ENCODE peak calls at places on chromosomes 13 and 19, in ten cellular contexts. X is H54; D is activated T-helper 1 cell treated with anti-CD3 and anti-CD28 coated beads, Interleukin-12 subunit alpha, Interleukin-12 subunit beta, Interleukin-2, Interleukin-4 antibody, amounts not matched to agents 30 ng/mL and 10 ng/mL and 1 ng/mL, durations not matched to agents 14 hours and 24 hours and 36 hours; Q is cardiac muscle cell; Y is left cardiac atrium; V is T-helper 2 cell; C is naive thymus-derived CD8-positive, alpha-beta T cell; U is H1; A is foreskin fibroblast; T is activated naive CD8-positive, alpha-beta T cell treated with anti-CD3 and anti-CD28 coated beads for 36 hours. B is an unnamed sample.
A peak's percentile ranks its signal among the peaks of the same experiment; 100 is the strongest.

GRCh38 chr19:10797541-10798256 is 38.3 kb downstream of the TMED1 start:
- DNase-seq in X (no peak), D (peak; percentile 92), Q (no peak), Y (no peak), V (peak; percentile 62), C (peak; percentile 57), U (no peak), A (peak; percentile 22), T (peak; percentile 92), B (no peak)

GRCh38 chr13:112730157-112730671 is 40.4 kb downstream of the ATP11A start:
- DNase-seq in X (no peak), D (no peak), Q (no peak), Y (peak; percentile 68), V (no peak), C (no peak), U (no peak), A (no peak), T (no peak), B (no peak)

GRCh38 chr13:106573279-106573831 is 5.4 kb upstream of the ARGLU1 start:
- DNase-seq in X (no peak), D (no peak), Q (no peak), Y (no peak), V (no peak), C (no peak), U (no peak), A (peak; percentile 87), T (no peak), B (no peak)

GRCh38 chr19:49971991-49972401 is 11.0 kb upstream of the SIGLEC11 start:
- DNase-seq in X (no peak), D (no peak), Q (peak; percentile 7), Y (no peak), V (no peak), C (no peak), U (no peak), A (no peak), T (no peak), B (no peak)

GRCh38 chr13:108463365-108463764 is 166.0 kb upstream of the MYO16 start:
- DNase-seq in X (peak; percentile 47), D (no peak), Q (no peak), Y (no peak), V (no peak), C (no peak), U (no peak), A (peak; percentile 59), T (no peak), B (no peak)

GRCh38 chr19:3983936-3984583 is 1.2 kb downstream of the EEF2 start:
- DNase-seq in X (no peak), D (no peak), Q (no peak), Y (no peak), V (no peak), C (no peak), U (no peak), A (peak; percentile 71), T (no peak), B (no peak)

GRCh38 chr19:46975011-46975917 is 44.4 kb upstream of the NPAS1 start:
- DNase-seq in X (no peak), D (no peak), Q (no peak), Y (no peak), V (no peak), C (no peak), U (no peak), A (no peak), T (no peak), B (peak; percentile 42)

GRCh38 chr19:7191946-7192691 is 102.1 kb downstream of the INSR start:
- DNase-seq in X (no peak), D (peak; percentile 37), Q (no peak), Y (no peak), V (peak; percentile 8), C (peak; percentile 24), U (no peak), A (peak; percentile 46), T (peak; percentile 49), B (no peak)

GRCh38 chr13:20814224-20814910 is 40.6 kb upstream of the EEF1AKMT1 start:
- DNase-seq in X (peak; percentile 23), D (no peak), Q (peak; percentile 69), Y (peak; percentile 86), V (no peak), C (no peak), U (no peak), A (peak; percentile 97), T (no peak), B (no peak)

GRCh38 chr19:31074751-31075150 is 274.5 kb downstream of the TSHZ3 start:
- DNase-seq in X (no peak), D (no peak), Q (no peak), Y (no peak), V (no peak), C (no peak), U (no peak), A (no peak), T (no peak), B (no peak)

GRCh38 chr19:39154626-39155100 is 29.1 kb downstream of the PAK4 start:
- DNase-seq in X (no peak), D (no peak), Q (no peak), Y (no peak), V (no peak), C (no peak), U (no peak), A (no peak), T (no peak), B (no peak)

GRCh38 chr13:31174018-31174417 is 12.3 kb upstream of the HSPH1 start:
- DNase-seq in X (no peak), D (no peak), Q (no peak), Y (no peak), V (no peak), C (no peak), U (no peak), A (no peak), T (no peak), B (no peak)

GRCh38 chr19:43504426-43505185 is at the start of gene PHLDB3:
- DNase-seq in X (peak; percentile 62), D (peak; percentile 38), Q (peak; percentile 48), Y (peak; percentile 43), V (peak; percentile 22), C (peak; percentile 31), U (no peak), A (peak; percentile 60), T (peak; percentile 55), B (no peak)

GRCh38 chr13:104962411-104962810 is 1573.1 kb downstream of the EFNB2 start:
- DNase-seq in X (no peak), D (no peak), Q (no peak), Y (no peak), V (no peak), C (no peak), U (no peak), A (no peak), T (no peak), B (no peak)

GRCh38 chr19:56295531-56296455 is 18.8 kb downstream of the ZSCAN5A start:
- DNase-seq in X (no peak), D (no peak), Q (no peak), Y (no peak), V (no peak), C (no peak), U (no peak), A (no peak), T (no peak), B (no peak)

GRCh38 chr13:110937511-110938303 is 22.8 kb upstream of the ANKRD10 start:
- DNase-seq in X (no peak), D (no peak), Q (no peak), Y (no peak), V (no peak), C (no peak), U (no peak), A (no peak), T (no peak), B (no peak)

GRCh38 chr19:46840157-46840942 is 10.3 kb downstream of the AP2S1 start:
- DNase-seq in X (no peak), D (peak; percentile 32), Q (peak; percentile 79), Y (peak; percentile 61), V (peak; percentile 48), C (peak; percentile 37), U (no peak), A (peak; percentile 81), T (peak; percentile 46), B (peak; percentile 91)

GRCh38 chr13:109180905-109181425 is 551.6 kb downstream of the MYO16 start:
- DNase-seq in X (peak; percentile 44), D (no peak), Q (no peak), Y (no peak), V (no peak), C (no peak), U (no peak), A (peak; percentile 84), T (no peak), B (no peak)

GRCh38 chr19:2188708-2189385 is 25.1 kb downstream of the DOT1L start:
- DNase-seq in X (no peak), D (no peak), Q (no peak), Y (no peak), V (no peak), C (no peak), U (no peak), A (peak; percentile 58), T (no peak), B (no peak)

GRCh38 chr19:3125900-3126524 is 9.8 kb upstream of the GNA15 start:
- DNase-seq in X (peak; percentile 90), D (peak; percentile 60), Q (peak; percentile 61), Y (peak; percentile 67), V (peak; percentile 62), C (peak; percentile 58), U (peak; percentile 85), A (peak; percentile 58), T (peak; percentile 58), B (peak; percentile 67)

GRCh38 chr13:98202026-98202425 is 25.0 kb upstream of the RNF113B start:
- DNase-seq in X (no peak), D (no peak), Q (peak; percentile 57), Y (no peak), V (no peak), C (no peak), U (no peak), A (peak; percentile 42), T (no peak), B (peak; percentile 25)

GRCh38 chr19:49468746-49469447 is 5.1 kb upstream of the FLT3LG start:
- DNase-seq in X (peak; percentile 74), D (peak; percentile 92), Q (peak; percentile 66), Y (peak; percentile 91), V (peak; percentile 85), C (peak; percentile 73), U (no peak), A (peak; percentile 78), T (peak; percentile 78), B (peak; percentile 94)

B was measured in neural progenitor cell.